ENCODE peak calls at places on chromosomes 4 and X, in four cellular contexts. O is A549, M is transverse colon, I is tibial nerve. T is an unnamed sample.

GRCh38 chrX:138711399-138712347 is at the start of gene FGF13:
- DNase-seq in M (peak), I (no peak), O (no peak), T (peak)

GRCh38 chr4:41216294-41217019 is 2.1 kb upstream of the APBB2 start:
- DNase-seq in O (peak), M (peak), I (no peak), T (peak)

GRCh38 chr4:27154706-27155105 is 294.1 kb downstream of the STIM2 start:
- DNase-seq in M (no peak), I (no peak), O (no peak), T (no peak)

GRCh38 chr4:113462286-113462685 is 299.3 kb downstream of the CAMK2D start:
- DNase-seq in I (no peak), O (no peak), M (no peak), T (no peak)

GRCh38 chrX:64204252-64204651 is 1.3 kb downstream of the AMER1 start:
- DNase-seq in I (peak), O (no peak), M (peak), T (peak)

GRCh38 chr4:93199492-93199891 is 629.1 kb upstream of the ATOH1 start:
- DNase-seq in M (no peak), I (no peak), O (peak), T (no peak)

GRCh38 chrX:103607385-103608304 is at the start of gene TCEAL3:
- DNase-seq in M (peak), O (peak), I (peak), T (peak)

GRCh38 chr4:52251864-52252263 is 200.8 kb downstream of the SPATA18 start:
- DNase-seq in O (no peak), I (no peak), M (no peak), T (no peak)

GRCh38 chrX:55715847-55716246 is 1.7 kb upstream of the RRAGB start:
- DNase-seq in M (no peak), O (no peak), I (no peak), T (no peak)

GRCh38 chr4:30718889-30719252 is 1.3 kb upstream of the PCDH7 start:
- DNase-seq in O (peak), I (no peak), M (no peak), T (no peak)

GRCh38 chr4:30716671-30717207 is 3.4 kb upstream of the PCDH7 start:
- DNase-seq in I (no peak), O (peak), M (no peak), T (no peak)

GRCh38 chr4:30718021-30718888 is 1.9 kb upstream of the PCDH7 start:
- DNase-seq in I (no peak), M (peak), O (peak), T (peak)

GRCh38 chr4:30716158-30716557 is 4.0 kb upstream of the PCDH7 start:
- DNase-seq in O (peak), M (no peak), I (no peak), T (no peak)

DNA sequence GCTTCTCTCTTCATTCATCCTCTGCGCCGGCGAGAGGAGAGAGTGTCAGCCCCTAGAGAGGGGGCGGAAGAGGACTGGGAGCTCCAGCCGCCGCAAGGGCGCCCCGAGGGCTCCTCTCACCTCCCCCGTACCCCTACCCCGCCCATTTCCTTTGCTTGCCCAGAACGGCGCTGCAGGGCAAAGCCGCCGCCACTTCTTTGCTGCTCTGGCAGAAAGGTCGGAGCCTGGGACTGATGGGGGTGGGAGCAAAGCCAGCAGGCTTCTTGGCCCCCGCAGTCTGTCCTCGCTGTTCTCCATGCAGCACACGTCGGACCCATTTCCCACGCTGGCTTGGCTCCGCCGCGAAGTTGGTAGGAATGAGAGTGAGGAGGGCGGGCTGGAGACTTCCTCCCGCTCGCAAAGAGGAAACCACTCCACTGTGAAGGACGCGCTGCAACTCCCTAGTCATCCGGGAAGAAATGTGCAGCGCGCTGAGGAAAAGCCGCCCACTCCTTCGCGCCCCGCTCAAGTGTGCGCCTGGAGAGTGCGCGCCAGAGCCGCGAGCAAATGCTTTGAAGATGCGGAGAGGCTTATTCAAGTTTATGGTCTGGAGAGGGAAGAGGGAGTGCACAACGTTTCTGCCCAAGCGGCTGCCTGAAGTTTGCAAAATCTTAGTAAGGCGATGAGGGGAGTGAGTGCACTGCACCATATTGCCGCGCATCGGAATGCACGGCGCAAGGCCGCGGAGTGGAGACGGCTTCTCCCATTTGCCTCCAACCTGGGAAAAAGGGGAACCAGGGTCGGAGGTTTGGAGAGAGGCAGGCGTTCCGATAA is 2.8 kb upstream of the PCDH7 start:
- DNase-seq in M (peak), I (no peak), O (peak), T (peak)
- H3K4me3 ChIP-seq in M (peak), I (peak), O (peak), T (peak)

GRCh38 chr4:78059524-78059889 is 2.4 kb downstream of the FRAS1 start:
- DNase-seq in M (peak), I (no peak), O (peak), T (peak)
- TF ChIP-seq CTCF in M (peak), I (peak), O (peak), T (peak)

GRCh38 chr4:8696369-8697127 is 104.0 kb downstream of the CPZ start:
- DNase-seq in O (no peak), M (no peak), I (no peak), T (peak)
- TF ChIP-seq EP300 in O (no peak), M (no peak), I (no peak), T (no peak)

GRCh38 chr4:7379161-7379560 is 55.6 kb downstream of the PSAPL1 start:
- DNase-seq in I (no peak), O (no peak), M (no peak), T (no peak)
- H3K4me3 ChIP-seq in I (no peak), O (no peak), M (no peak), T (no peak)

T was measured in sigmoid colon.